ENCODE peak calls at places on chromosomes 12 and 14, in eight cellular contexts. R, W, T, Z, N, M, A and P are unnamed samples.

GRCh38 chr14:95320076-95320895 is 578 bp upstream of the CLMN start:
- DNase-seq in M (no peak), T (no peak), N (peak; percentile 50), A (no peak), Z (peak; percentile 23), R (no peak), W (no peak), P (no peak)

GRCh38 chr12:80939231-80939950 is 1.7 kb upstream of the LIN7A start:
- DNase-seq in T (no peak), M (no peak), Z (no peak), N (no peak), R (no peak), W (no peak), A (no peak), P (no peak)

GRCh38 chr12:124633269-124633953 is 66.0 kb upstream of the NCOR2 start:
- DNase-seq in Z (no peak), T (peak; percentile 38), A (no peak), M (no peak), R (no peak), N (no peak), W (no peak), P (no peak)

GRCh38 chr12:124505001-124505818 is 62.2 kb downstream of the NCOR2 start:
- DNase-seq in Z (no peak), R (no peak), W (no peak), M (no peak), A (no peak), T (no peak), N (no peak), P (no peak)

GRCh38 chr14:91545946-91546716 is 36.0 kb upstream of the PPP4R3A start:
- DNase-seq in M (no peak), T (no peak), R (no peak), N (no peak), A (no peak), Z (no peak), W (no peak), P (peak; percentile 14)

GRCh38 chr12:112967858-112968257 is 10.5 kb upstream of the OAS2 start:
- DNase-seq in T (no peak), N (no peak), A (no peak), M (no peak), R (no peak), W (no peak), Z (no peak), P (no peak)

GRCh38 chr14:38721822-38722431 is 381.1 kb downstream of the SEC23A start:
- DNase-seq in M (peak; percentile 87), W (peak; percentile 64), Z (peak; percentile 81), T (peak; percentile 18), A (no peak), R (peak; percentile 65), N (peak; percentile 33), P (peak; percentile 48)

GRCh38 chr14:72476657-72477499 is 417.0 kb downstream of the DPF3 start:
- DNase-seq in T (no peak), A (no peak), R (no peak), W (no peak), Z (no peak), M (no peak), N (no peak), P (no peak)

GRCh38 chr14:31992051-31992450 is 85.1 kb upstream of the ARHGAP5 start:
- DNase-seq in W (no peak), R (no peak), N (no peak), T (no peak), M (no peak), Z (no peak), A (no peak), P (no peak)

GRCh38 chr12:127984386-127985055 is 282.4 kb upstream of the TMEM132C start:
- DNase-seq in A (no peak), T (no peak), N (no peak), M (no peak), Z (no peak), W (no peak), R (no peak), P (no peak)

GRCh38 chr12:101172316-101172715 is 37.7 kb downstream of the SLC5A8 start:
- DNase-seq in R (no peak), A (no peak), T (no peak), W (no peak), M (no peak), Z (peak; percentile 67), N (no peak), P (no peak)

GRCh38 chr12:95605875-95606274 is 54.6 kb upstream of the USP44 start:
- DNase-seq in T (no peak), W (no peak), A (no peak), R (no peak), N (no peak), Z (no peak), M (peak; percentile 72), P (no peak)

GRCh38 chr14:36518031-36518585 is 1.9 kb downstream of the NKX2-1 start:
- DNase-seq in W (no peak), R (no peak), N (no peak), M (no peak), Z (no peak), T (no peak), A (no peak), P (no peak)

GRCh38 chr14:51715742-51716141 is 64.0 kb downstream of the FRMD6 start:
- DNase-seq in T (no peak), N (no peak), Z (no peak), M (no peak), W (no peak), A (no peak), R (no peak), P (no peak)

GRCh38 chr12:95601626-95602025 is 50.4 kb upstream of the USP44 start:
- DNase-seq in A (no peak), T (no peak), N (no peak), Z (no peak), M (no peak), W (no peak), R (no peak), P (no peak)

DNA sequence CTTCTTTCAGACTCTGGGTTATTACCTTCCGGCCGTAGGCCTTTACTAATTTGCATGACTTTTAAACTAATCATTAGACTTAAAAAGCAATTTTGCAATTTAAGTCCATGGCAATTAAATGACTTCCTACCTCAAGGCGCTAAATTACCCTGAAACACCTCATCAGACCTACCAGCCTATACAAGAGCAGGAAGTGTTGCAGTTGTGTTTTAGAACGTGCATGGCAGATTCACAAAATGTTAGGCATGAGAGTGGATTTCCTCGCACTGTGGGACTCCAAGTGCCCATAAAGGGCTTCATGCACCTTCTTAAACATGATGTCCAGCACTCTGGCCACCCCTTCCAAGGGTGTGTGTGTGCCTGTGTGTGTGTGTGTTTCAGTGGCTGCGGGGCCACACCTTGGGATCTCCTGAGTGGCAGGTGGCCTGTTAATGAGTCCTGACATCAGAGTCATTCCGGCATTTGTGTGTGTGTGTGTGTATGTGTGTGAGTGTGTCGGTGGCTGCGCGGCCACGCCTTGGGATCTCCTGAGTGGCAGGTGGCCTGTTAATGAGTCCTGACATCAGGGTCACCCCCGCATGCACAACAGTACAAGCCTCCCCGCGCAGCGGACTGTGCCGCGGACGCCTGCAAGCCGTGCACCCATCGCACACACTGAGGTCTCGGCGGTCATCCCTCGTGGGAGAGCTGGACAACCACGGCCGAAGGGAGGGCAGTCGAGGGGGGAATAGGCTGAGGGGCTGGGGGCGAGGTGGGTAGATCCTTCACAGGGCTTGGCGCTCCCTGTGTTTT is 900 bp downstream of the C2CD5 start:
- DNase-seq in Z (peak; percentile 69), R (peak; percentile 58), A (peak; percentile 79), T (no peak), N (peak; percentile 47), W (peak; percentile 84), M (peak; percentile 81), P (peak; percentile 32)
- TF ChIP-seq POLR2A in Z (no peak), R (no peak), A (no peak), T (no peak), N (no peak), W (no peak), M (no peak), P (no peak)

DNA sequence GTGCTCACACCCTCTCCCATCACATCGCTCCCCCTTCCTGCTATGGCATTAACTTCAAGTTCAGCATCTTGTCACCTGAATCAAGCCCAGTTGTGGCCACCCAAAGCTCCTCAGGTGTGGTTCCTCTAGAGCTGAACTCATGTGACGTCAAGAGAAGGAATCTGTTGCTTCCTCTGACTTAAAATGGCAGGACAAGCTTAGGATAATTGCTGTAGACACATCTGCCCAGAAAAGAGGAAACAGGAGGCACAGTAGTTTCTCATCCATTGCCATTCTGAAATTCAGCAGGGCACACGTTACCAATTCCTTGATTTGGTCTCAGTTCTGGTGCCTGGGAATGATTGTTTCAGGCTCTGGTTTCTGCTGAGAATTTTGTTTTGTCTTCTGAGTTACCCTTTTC is 52.1 kb downstream of the RCOR1 start:
- DNase-seq in T (no peak), N (no peak), A (no peak), W (no peak), R (no peak), M (no peak), Z (no peak), P (no peak)
- H3K4me1 ChIP-seq in T (peaks cover 12% of the 10 kb centered on the region), N (no peaks in the 10 kb centered on the region), A (no peaks in the 10 kb centered on the region), W (peaks cover 13% of the 10 kb centered on the region), R (peaks cover 39% of the 10 kb centered on the region), M (no peaks in the 10 kb centered on the region), Z (peaks cover 4% of the 10 kb centered on the region), P (no peaks in the 10 kb centered on the region)

GRCh38 chr12:15910468-15910863 is 666 bp upstream of the DERA start:
- DNase-seq in T (no peak), A (no peak), N (no peak), W (no peak), R (no peak), M (no peak), Z (no peak), P (no peak)

DNA sequence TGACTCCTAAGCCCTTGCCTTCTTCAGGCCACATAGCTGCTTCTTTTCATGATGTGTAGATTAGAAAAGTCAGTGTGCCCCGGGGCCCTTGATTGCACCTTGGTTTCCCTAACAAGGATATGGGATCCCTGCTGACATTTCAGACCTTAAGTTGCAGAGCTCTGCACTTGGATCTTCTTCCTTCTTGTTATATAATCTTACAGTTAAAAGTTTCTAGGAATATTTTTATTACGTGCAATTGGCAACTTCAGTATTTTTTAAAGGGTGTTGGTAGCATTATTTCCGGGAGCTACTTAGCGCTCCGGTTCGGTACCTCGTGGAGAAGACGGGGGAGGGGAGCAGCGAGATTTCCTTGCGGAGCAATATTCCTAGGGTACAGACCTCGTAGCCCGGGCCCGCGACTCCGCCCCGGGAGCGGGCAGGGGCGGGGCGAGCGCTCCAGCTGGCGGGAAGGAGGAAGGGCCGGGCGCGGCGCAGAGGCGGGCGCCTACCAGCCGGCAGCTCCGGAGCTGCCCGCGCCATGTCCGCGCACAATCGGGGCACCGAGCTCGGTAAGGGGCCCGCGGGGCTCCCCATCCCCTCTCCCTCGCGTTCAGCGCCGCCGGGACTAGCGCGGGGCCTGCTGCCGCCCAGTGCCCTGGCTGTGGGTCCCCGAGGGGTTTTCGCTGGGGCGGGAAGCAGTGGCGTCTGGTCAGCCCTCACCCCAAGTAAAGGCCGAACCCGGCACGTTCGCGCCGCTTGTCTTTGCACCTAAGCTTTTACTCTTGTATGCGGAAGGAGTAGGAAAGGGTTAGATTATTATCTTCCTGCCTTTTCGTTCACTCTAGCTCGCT is at the start of gene DERA:
- DNase-seq in M (peak; percentile 82), Z (peak; percentile 81), T (peak; percentile 72), W (peak; percentile 93), N (peak; percentile 82), A (peak; percentile 93), R (peak; percentile 87), P (peak; percentile 74)
- TF ChIP-seq POLR2A in M (peak; percentile 85), Z (no peak), T (peak; percentile 93), W (peak; percentile 96), N (peak; percentile 92), A (no peak), R (peak; percentile 60), P (peak; percentile 86)

DNA sequence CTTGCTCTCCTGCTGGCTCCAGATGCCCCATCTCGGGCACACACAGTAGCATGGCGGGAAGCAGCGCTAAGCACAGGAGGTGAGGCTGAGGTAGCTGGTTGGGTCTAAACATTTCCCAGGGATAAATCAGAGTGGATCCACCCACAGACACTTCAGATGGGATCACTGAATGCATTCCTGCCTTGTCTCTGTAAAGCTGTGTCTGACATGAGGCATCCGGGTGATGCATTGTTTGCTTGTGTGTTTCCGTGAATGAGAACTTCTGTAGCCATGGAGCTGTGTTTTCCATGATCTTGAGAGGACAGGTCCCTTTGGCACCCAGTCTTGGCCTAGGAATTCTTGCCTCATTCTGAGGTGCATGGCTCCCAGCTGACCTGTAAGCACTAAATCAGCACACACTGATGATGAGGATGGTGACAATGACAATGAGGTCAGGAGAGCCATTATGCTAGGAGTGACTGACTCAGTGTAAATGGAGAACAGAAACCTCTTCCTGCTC is 6.7 kb upstream of the KRT75 start:
- DNase-seq in N (no peak), M (no peak), W (no peak), R (no peak), T (no peak), Z (no peak), A (no peak), P (no peak)
- H3K4me1 ChIP-seq in N (no peaks in the 10 kb centered on the region), M (no peaks in the 10 kb centered on the region), W (peaks cover 14% of the 10 kb centered on the region), R (peaks cover 5% of the 10 kb centered on the region), T (peaks cover 28% of the 10 kb centered on the region), Z (no peaks in the 10 kb centered on the region), A (no peaks in the 10 kb centered on the region), P (no peaks in the 10 kb centered on the region)